ENCODE peak calls at places on chromosome 17, in six cellular contexts. S is SK-N-SH, B is HepG2, D is endothelial cell of umbilical vein, I is K562, A is HCT116. V is an unnamed sample. For H3K9me3, the result is how much of the 10 kb centered on the place peaks cover.

GRCh38 chr17:72422505-72423285 is 301.9 kb downstream of the SOX9 start:
- DNase-seq in D (peak), A (peak), S (peak), B (peak), I (peak), V (no peak)

GRCh38 chr17:43360376-43360738 is 38.4 kb upstream of the ARL4D start:
- DNase-seq in D (peak), S (peak), B (peak), I (no peak), A (no peak), V (no peak)

GRCh38 chr17:50830298-50830697 is 5.1 kb upstream of the WFIKKN2 start:
- DNase-seq in D (no peak), B (no peak), A (no peak), I (no peak), S (no peak), V (no peak)

GRCh38 chr17:16304832-16305231 is 48.4 kb downstream of the CENPV start:
- DNase-seq in D (peak), S (peak), A (no peak), I (peak), B (peak), V (no peak)

GRCh38 chr17:36529121-36529520 is 5.5 kb downstream of the MYO19 start:
- DNase-seq in D (peak), B (no peak), S (no peak), A (no peak), I (peak), V (no peak)

GRCh38 chr17:32927201-32927723 is 691 bp upstream of the TMEM98 start:
- DNase-seq in S (no peak), D (peak), I (no peak), B (peak), A (no peak), V (no peak)

GRCh38 chr17:80201446-80201845 is 18.7 kb downstream of the SGSH start:
- DNase-seq in D (no peak), A (no peak), I (no peak), B (no peak), S (no peak), V (no peak)

GRCh38 chr17:18187816-18188761 is 4.5 kb downstream of the ALKBH5 start:
- DNase-seq in A (no peak), B (no peak), I (no peak), D (peak), S (peak), V (no peak)

GRCh38 chr17:28282596-28282995 is 36.4 kb upstream of the TMEM97 start:
- DNase-seq in A (peak), S (no peak), I (no peak), B (no peak), D (peak), V (no peak)

GRCh38 chr17:37824534-37825485 is 80.0 kb upstream of the HNF1B start:
- DNase-seq in S (no peak), A (no peak), D (peak), I (no peak), B (peak), V (no peak)

GRCh38 chr17:11404431-11404830 is 163.4 kb downstream of the SHISA6 start:
- DNase-seq in A (no peak), D (no peak), S (no peak), B (no peak), I (no peak), V (no peak)

GRCh38 chr17:21525464-21526130 is 149.4 kb downstream of the KCNJ12 start:
- DNase-seq in I (no peak), B (no peak), D (no peak), S (no peak), A (no peak), V (no peak)

GRCh38 chr17:81395600-81396277 is 482 bp downstream of the BAHCC1 start:
- DNase-seq in D (no peak), I (no peak), A (no peak), B (no peak), S (no peak), V (no peak)

GRCh38 chr17:75777243-75777922 is 7.2 kb upstream of the UNK start:
- DNase-seq in D (no peak), B (no peak), A (no peak), S (no peak), I (no peak), V (no peak)
- TF ChIP-seq POLR2AphosphoS5 in D (no peak), B (no peak), A (no peak), S (no peak), I (no peak), V (no peak)

GRCh38 chr17:47730681-47731080 is 2.4 kb upstream of the TBX21 start:
- DNase-seq in B (no peak), S (peak), I (no peak), A (no peak), D (no peak), V (no peak)
- H3K9ac ChIP-seq in B (no peak), S (no peak), I (no peak), A (no peak), D (no peak), V (no peak)

GRCh38 chr17:68592004-68592403 is 9.2 kb downstream of the FAM20A start:
- DNase-seq in D (no peak), A (no peak), B (no peak), S (no peak), I (no peak), V (no peak)
- H3K9me3 ChIP-seq in D (under half), A (under half), B (under half), S (under half), I (under half), V (under half)

GRCh38 chr17:79026345-79027273 is 2.6 kb downstream of the C1QTNF1 start:
- DNase-seq in A (peak), B (peak), D (no peak), S (peak), I (no peak), V (no peak)
- TF ChIP-seq POLR2AphosphoS5 in A (no peak), B (peak), D (no peak), S (peak), I (no peak), V (no peak)

GRCh38 chr17:57302690-57303089 is 46.4 kb downstream of the MSI2 start:
- DNase-seq in B (no peak), S (no peak), A (no peak), D (no peak), I (no peak), V (no peak)
- H3K9ac ChIP-seq in B (no peak), S (no peak), A (no peak), D (no peak), I (no peak), V (no peak)

GRCh38 chr17:27066315-27066714 is 227.6 kb upstream of the WSB1 start:
- DNase-seq in I (no peak), A (no peak), D (no peak), S (no peak), B (no peak), V (no peak)

GRCh38 chr17:27070836-27071235 is 223.1 kb upstream of the WSB1 start:
- DNase-seq in A (no peak), D (no peak), I (no peak), B (no peak), S (no peak), V (no peak)

GRCh38 chr17:27072885-27073284 is 221.0 kb upstream of the WSB1 start:
- DNase-seq in B (no peak), I (no peak), S (no peak), D (no peak), A (no peak), V (no peak)

GRCh38 chr17:27065588-27065987 is 228.3 kb upstream of the WSB1 start:
- DNase-seq in A (no peak), B (no peak), D (no peak), I (no peak), S (no peak), V (no peak)

GRCh38 chr17:27069842-27070508 is 223.9 kb upstream of the WSB1 start:
- DNase-seq in B (no peak), I (no peak), A (no peak), D (no peak), S (no peak), V (no peak)
- H3K9me3 ChIP-seq in B (under half), I (under half), A (under half), D (under half), S (under half), V (under half)

GRCh38 chr17:3004150-3004801 is 59.1 kb downstream of the OR1D5 start:
- DNase-seq in I (no peak), S (peak), B (peak), D (peak), A (peak), V (no peak)
- TF ChIP-seq POLR2AphosphoS5 in I (no peak), S (peak), B (no peak), D (peak), A (peak), V (no peak)

GRCh38 chr17:78140169-78141051 is 5.8 kb upstream of the C17orf99 start:
- DNase-seq in I (peak), B (peak), S (peak), D (peak), A (peak), V (peak)

GRCh38 chr17:78134899-78135385 is 4.4 kb downstream of the TMC8 start:
- DNase-seq in S (no peak), B (no peak), I (no peak), A (no peak), D (no peak), V (no peak)

GRCh38 chr17:78138204-78139060 is 7.8 kb upstream of the C17orf99 start:
- DNase-seq in D (no peak), S (no peak), B (no peak), A (no peak), I (no peak), V (no peak)

GRCh38 chr17:78135858-78136500 is 5.4 kb downstream of the TMC8 start:
- DNase-seq in S (no peak), B (peak), I (peak), A (no peak), D (no peak), V (no peak)

GRCh38 chr17:78137392-78138203 is 7.0 kb downstream of the TMC8 start:
- DNase-seq in S (peak), D (no peak), B (no peak), I (peak), A (no peak), V (no peak)
- H3K9ac ChIP-seq in S (no peak), D (no peak), B (peak), I (peak), A (no peak), V (no peak)

V was measured in SK-N-MC.